ENCODE peak calls at places on chromosome 22, in seven cellular contexts. One of them, this sample, is unnamed.

GRCh38 chr22:28810839-28811491 is 10.6 kb upstream of the XBP1 start:
- ATAC-seq in DND-41: peak
- ATAC-seq in activated CD8-positive, alpha-beta memory T cell treated with anti-CD3 and anti-CD28 coated beads, Interleukin-2, amount 10 ng/mL, durations not matched to agents 7 days and 5 days: peak
- ATAC-seq in effector memory CD8-positive, alpha-beta T cell: peak
- ATAC-seq in Right ventricle myocardium superior: peak
- ATAC-seq in T-helper 17 cell: peak
- ATAC-seq in sciatic nerve: peak
- ATAC-seq in this sample: no peak

GRCh38 chr22:43275545-43275981 is 67.6 kb downstream of the SCUBE1 start:
- ATAC-seq in DND-41: no peak
- ATAC-seq in activated CD8-positive, alpha-beta memory T cell treated with anti-CD3 and anti-CD28 coated beads, Interleukin-2, amount 10 ng/mL, durations not matched to agents 7 days and 5 days: no peak
- ATAC-seq in effector memory CD8-positive, alpha-beta T cell: no peak
- ATAC-seq in Right ventricle myocardium superior: no peak
- ATAC-seq in T-helper 17 cell: no peak
- ATAC-seq in sciatic nerve: no peak
- ATAC-seq in this sample: no peak

GRCh38 chr22:20174785-20175596 is 24.1 kb upstream of the CCDC188 start:
- ATAC-seq in DND-41: no peak
- ATAC-seq in activated CD8-positive, alpha-beta memory T cell treated with anti-CD3 and anti-CD28 coated beads, Interleukin-2, amount 10 ng/mL, durations not matched to agents 7 days and 5 days: no peak
- ATAC-seq in effector memory CD8-positive, alpha-beta T cell: no peak
- ATAC-seq in Right ventricle myocardium superior: peak
- ATAC-seq in T-helper 17 cell: no peak
- ATAC-seq in sciatic nerve: no peak
- ATAC-seq in this sample: no peak

GRCh38 chr22:24583221-24583971 is 9.5 kb downstream of the LRRC75B start:
- ATAC-seq in DND-41: no peak
- ATAC-seq in activated CD8-positive, alpha-beta memory T cell treated with anti-CD3 and anti-CD28 coated beads, Interleukin-2, amount 10 ng/mL, durations not matched to agents 7 days and 5 days: no peak
- ATAC-seq in effector memory CD8-positive, alpha-beta T cell: no peak
- ATAC-seq in Right ventricle myocardium superior: peak
- ATAC-seq in T-helper 17 cell: no peak
- ATAC-seq in sciatic nerve: peak
- ATAC-seq in this sample: peak

GRCh38 chr22:48483764-48484528 is 1343.7 kb downstream of the BRD1 start:
- ATAC-seq in DND-41: no peak
- ATAC-seq in activated CD8-positive, alpha-beta memory T cell treated with anti-CD3 and anti-CD28 coated beads, Interleukin-2, amount 10 ng/mL, durations not matched to agents 7 days and 5 days: no peak
- ATAC-seq in effector memory CD8-positive, alpha-beta T cell: no peak
- ATAC-seq in Right ventricle myocardium superior: no peak
- ATAC-seq in T-helper 17 cell: no peak
- ATAC-seq in sciatic nerve: no peak
- ATAC-seq in this sample: no peak

GRCh38 chr22:20611418-20611817 is 104.0 kb downstream of the MED15 start:
- ATAC-seq in DND-41: no peak
- ATAC-seq in activated CD8-positive, alpha-beta memory T cell treated with anti-CD3 and anti-CD28 coated beads, Interleukin-2, amount 10 ng/mL, durations not matched to agents 7 days and 5 days: no peak
- ATAC-seq in effector memory CD8-positive, alpha-beta T cell: no peak
- ATAC-seq in Right ventricle myocardium superior: no peak
- ATAC-seq in T-helper 17 cell: no peak
- ATAC-seq in sciatic nerve: no peak
- ATAC-seq in this sample: no peak

GRCh38 chr22:35766654-35767580 is 49.2 kb downstream of the APOL5 start:
- ATAC-seq in DND-41: no peak
- ATAC-seq in activated CD8-positive, alpha-beta memory T cell treated with anti-CD3 and anti-CD28 coated beads, Interleukin-2, amount 10 ng/mL, durations not matched to agents 7 days and 5 days: no peak
- ATAC-seq in effector memory CD8-positive, alpha-beta T cell: no peak
- ATAC-seq in Right ventricle myocardium superior: peak
- ATAC-seq in T-helper 17 cell: no peak
- ATAC-seq in sciatic nerve: no peak
- ATAC-seq in this sample: peak

GRCh38 chr22:41976070-41976901 is 7.0 kb downstream of the SEPTIN3 start:
- ATAC-seq in DND-41: peak
- ATAC-seq in activated CD8-positive, alpha-beta memory T cell treated with anti-CD3 and anti-CD28 coated beads, Interleukin-2, amount 10 ng/mL, durations not matched to agents 7 days and 5 days: peak
- ATAC-seq in effector memory CD8-positive, alpha-beta T cell: peak
- ATAC-seq in Right ventricle myocardium superior: peak
- ATAC-seq in T-helper 17 cell: peak
- ATAC-seq in sciatic nerve: no peak
- ATAC-seq in this sample: peak

GRCh38 chr22:32042924-32043323 is at the start of gene SLC5A1:
- ATAC-seq in DND-41: no peak
- ATAC-seq in activated CD8-positive, alpha-beta memory T cell treated with anti-CD3 and anti-CD28 coated beads, Interleukin-2, amount 10 ng/mL, durations not matched to agents 7 days and 5 days: no peak
- ATAC-seq in effector memory CD8-positive, alpha-beta T cell: no peak
- ATAC-seq in Right ventricle myocardium superior: peak
- ATAC-seq in T-helper 17 cell: no peak
- ATAC-seq in sciatic nerve: no peak
- ATAC-seq in this sample: no peak

GRCh38 chr22:40502919-40503318 is 132.5 kb downstream of the SGSM3 start:
- ATAC-seq in DND-41: no peak
- ATAC-seq in activated CD8-positive, alpha-beta memory T cell treated with anti-CD3 and anti-CD28 coated beads, Interleukin-2, amount 10 ng/mL, durations not matched to agents 7 days and 5 days: no peak
- ATAC-seq in effector memory CD8-positive, alpha-beta T cell: no peak
- ATAC-seq in Right ventricle myocardium superior: no peak
- ATAC-seq in T-helper 17 cell: no peak
- ATAC-seq in sciatic nerve: no peak
- ATAC-seq in this sample: no peak

GRCh38 chr22:44276706-44277403 is 35.9 kb downstream of the SHISAL1 start:
- ATAC-seq in DND-41: no peak
- ATAC-seq in activated CD8-positive, alpha-beta memory T cell treated with anti-CD3 and anti-CD28 coated beads, Interleukin-2, amount 10 ng/mL, durations not matched to agents 7 days and 5 days: no peak
- ATAC-seq in effector memory CD8-positive, alpha-beta T cell: no peak
- ATAC-seq in Right ventricle myocardium superior: no peak
- ATAC-seq in T-helper 17 cell: no peak
- ATAC-seq in sciatic nerve: no peak
- ATAC-seq in this sample: no peak

GRCh38 chr22:19621372-19622060 is 92.8 kb upstream of the SEPTIN5 start:
- ATAC-seq in DND-41: no peak
- ATAC-seq in activated CD8-positive, alpha-beta memory T cell treated with anti-CD3 and anti-CD28 coated beads, Interleukin-2, amount 10 ng/mL, durations not matched to agents 7 days and 5 days: no peak
- ATAC-seq in effector memory CD8-positive, alpha-beta T cell: no peak
- ATAC-seq in Right ventricle myocardium superior: no peak
- ATAC-seq in T-helper 17 cell: no peak
- ATAC-seq in sciatic nerve: peak
- ATAC-seq in this sample: peak

GRCh38 chr22:22546490-22546889 is 12.6 kb downstream of the PRAME start:
- ATAC-seq in DND-41: no peak
- ATAC-seq in activated CD8-positive, alpha-beta memory T cell treated with anti-CD3 and anti-CD28 coated beads, Interleukin-2, amount 10 ng/mL, durations not matched to agents 7 days and 5 days: no peak
- ATAC-seq in effector memory CD8-positive, alpha-beta T cell: no peak
- ATAC-seq in Right ventricle myocardium superior: peak
- ATAC-seq in T-helper 17 cell: no peak
- ATAC-seq in sciatic nerve: peak
- ATAC-seq in this sample: no peak

GRCh38 chr22:23218867-23219251 is 38.5 kb downstream of the BCR start:
- ATAC-seq in DND-41: peak
- ATAC-seq in activated CD8-positive, alpha-beta memory T cell treated with anti-CD3 and anti-CD28 coated beads, Interleukin-2, amount 10 ng/mL, durations not matched to agents 7 days and 5 days: no peak
- ATAC-seq in effector memory CD8-positive, alpha-beta T cell: no peak
- ATAC-seq in Right ventricle myocardium superior: peak
- ATAC-seq in T-helper 17 cell: no peak
- ATAC-seq in sciatic nerve: peak
- ATAC-seq in this sample: peak

GRCh38 chr22:25060522-25061071 is 108.1 kb downstream of the KIAA1671 start:
- ATAC-seq in DND-41: no peak
- ATAC-seq in activated CD8-positive, alpha-beta memory T cell treated with anti-CD3 and anti-CD28 coated beads, Interleukin-2, amount 10 ng/mL, durations not matched to agents 7 days and 5 days: peak
- ATAC-seq in effector memory CD8-positive, alpha-beta T cell: no peak
- ATAC-seq in Right ventricle myocardium superior: no peak
- ATAC-seq in T-helper 17 cell: no peak
- ATAC-seq in sciatic nerve: no peak
- ATAC-seq in this sample: no peak

GRCh38 chr22:30132290-30132996 is 52.2 kb downstream of the HORMAD2 start:
- ATAC-seq in DND-41: peak
- ATAC-seq in activated CD8-positive, alpha-beta memory T cell treated with anti-CD3 and anti-CD28 coated beads, Interleukin-2, amount 10 ng/mL, durations not matched to agents 7 days and 5 days: no peak
- ATAC-seq in effector memory CD8-positive, alpha-beta T cell: no peak
- ATAC-seq in Right ventricle myocardium superior: no peak
- ATAC-seq in T-helper 17 cell: no peak
- ATAC-seq in sciatic nerve: no peak
- ATAC-seq in this sample: no peak

GRCh38 chr22:31921106-31921505 is 23.2 kb upstream of the YWHAH start:
- ATAC-seq in DND-41: no peak
- ATAC-seq in activated CD8-positive, alpha-beta memory T cell treated with anti-CD3 and anti-CD28 coated beads, Interleukin-2, amount 10 ng/mL, durations not matched to agents 7 days and 5 days: no peak
- ATAC-seq in effector memory CD8-positive, alpha-beta T cell: no peak
- ATAC-seq in Right ventricle myocardium superior: no peak
- ATAC-seq in T-helper 17 cell: no peak
- ATAC-seq in sciatic nerve: no peak
- ATAC-seq in this sample: no peak

GRCh38 chr22:50620861-50621490 is 7.0 kb downstream of the ARSA start:
- ATAC-seq in DND-41: peak
- ATAC-seq in activated CD8-positive, alpha-beta memory T cell treated with anti-CD3 and anti-CD28 coated beads, Interleukin-2, amount 10 ng/mL, durations not matched to agents 7 days and 5 days: peak
- ATAC-seq in effector memory CD8-positive, alpha-beta T cell: peak
- ATAC-seq in Right ventricle myocardium superior: peak
- ATAC-seq in T-helper 17 cell: peak
- ATAC-seq in sciatic nerve: peak
- ATAC-seq in this sample: peak